ENCODE peak calls at places on chromosome 21, in six cellular contexts. One of them, this sample, is unnamed.

GRCh38 chr21:27298465-27298864 is 331.6 kb upstream of the ADAMTS5 start:
- DNase-seq in activated gamma-delta T cell treated with Interleukin-2 at 50 U/mL for 16 hours: no peak
- DNase-seq in CD8-positive, alpha-beta T cell: no peak
- DNase-seq in prostate gland: no peak
- DNase-seq in stimulated activated CD4-positive, alpha-beta T cell treated with anti-CD3 and anti-CD28 coated beads, Interleukin-15, amount 100 ng/mL, for 1 hour: no peak
- DNase-seq in endothelial cell: no peak
- DNase-seq in this sample: no peak

GRCh38 chr21:39523398-39523797 is 71.6 kb downstream of the SH3BGR start:
- DNase-seq in activated gamma-delta T cell treated with Interleukin-2 at 50 U/mL for 16 hours: no peak
- DNase-seq in CD8-positive, alpha-beta T cell: no peak
- DNase-seq in prostate gland: no peak
- DNase-seq in stimulated activated CD4-positive, alpha-beta T cell treated with anti-CD3 and anti-CD28 coated beads, Interleukin-15, amount 100 ng/mL, for 1 hour: no peak
- DNase-seq in endothelial cell: no peak
- DNase-seq in this sample: no peak

GRCh38 chr21:38439336-38439900 is 58.9 kb downstream of the ERG start:
- DNase-seq in activated gamma-delta T cell treated with Interleukin-2 at 50 U/mL for 16 hours: no peak
- DNase-seq in CD8-positive, alpha-beta T cell: no peak
- DNase-seq in prostate gland: no peak
- DNase-seq in stimulated activated CD4-positive, alpha-beta T cell treated with anti-CD3 and anti-CD28 coated beads, Interleukin-15, amount 100 ng/mL, for 1 hour: no peak
- DNase-seq in endothelial cell: no peak
- DNase-seq in this sample: no peak

GRCh38 chr21:31255036-31255435 is 89.0 kb downstream of the TIAM1 start:
- DNase-seq in activated gamma-delta T cell treated with Interleukin-2 at 50 U/mL for 16 hours: no peak
- DNase-seq in CD8-positive, alpha-beta T cell: no peak
- DNase-seq in prostate gland: no peak
- DNase-seq in stimulated activated CD4-positive, alpha-beta T cell treated with anti-CD3 and anti-CD28 coated beads, Interleukin-15, amount 100 ng/mL, for 1 hour: no peak
- DNase-seq in endothelial cell: no peak
- DNase-seq in this sample: no peak

GRCh38 chr21:42276526-42277154 is 38.6 kb downstream of the TFF3 start:
- DNase-seq in activated gamma-delta T cell treated with Interleukin-2 at 50 U/mL for 16 hours: no peak
- DNase-seq in CD8-positive, alpha-beta T cell: no peak
- DNase-seq in prostate gland: no peak
- DNase-seq in stimulated activated CD4-positive, alpha-beta T cell treated with anti-CD3 and anti-CD28 coated beads, Interleukin-15, amount 100 ng/mL, for 1 hour: no peak
- DNase-seq in endothelial cell: no peak
- DNase-seq in this sample: no peak

GRCh38 chr21:31920275-31920674 is 47.5 kb downstream of the HUNK start:
- DNase-seq in activated gamma-delta T cell treated with Interleukin-2 at 50 U/mL for 16 hours: no peak
- DNase-seq in CD8-positive, alpha-beta T cell: no peak
- DNase-seq in prostate gland: no peak
- DNase-seq in stimulated activated CD4-positive, alpha-beta T cell treated with anti-CD3 and anti-CD28 coated beads, Interleukin-15, amount 100 ng/mL, for 1 hour: no peak
- DNase-seq in endothelial cell: no peak
- DNase-seq in this sample: no peak

GRCh38 chr21:29078884-29079765 is 5.7 kb upstream of the CCT8 start:
- DNase-seq in activated gamma-delta T cell treated with Interleukin-2 at 50 U/mL for 16 hours: peak
- DNase-seq in CD8-positive, alpha-beta T cell: no peak
- DNase-seq in prostate gland: no peak
- DNase-seq in stimulated activated CD4-positive, alpha-beta T cell treated with anti-CD3 and anti-CD28 coated beads, Interleukin-15, amount 100 ng/mL, for 1 hour: no peak
- DNase-seq in endothelial cell: no peak
- DNase-seq in this sample: no peak

GRCh38 chr21:41289431-41289830 is 27.2 kb upstream of the FAM3B start:
- DNase-seq in activated gamma-delta T cell treated with Interleukin-2 at 50 U/mL for 16 hours: no peak
- DNase-seq in CD8-positive, alpha-beta T cell: no peak
- DNase-seq in prostate gland: no peak
- DNase-seq in stimulated activated CD4-positive, alpha-beta T cell treated with anti-CD3 and anti-CD28 coated beads, Interleukin-15, amount 100 ng/mL, for 1 hour: no peak
- DNase-seq in endothelial cell: no peak
- DNase-seq in this sample: no peak

GRCh38 chr21:36306872-36307534 is 13.0 kb upstream of the MORC3 start:
- DNase-seq in activated gamma-delta T cell treated with Interleukin-2 at 50 U/mL for 16 hours: no peak
- DNase-seq in CD8-positive, alpha-beta T cell: no peak
- DNase-seq in prostate gland: no peak
- DNase-seq in stimulated activated CD4-positive, alpha-beta T cell treated with anti-CD3 and anti-CD28 coated beads, Interleukin-15, amount 100 ng/mL, for 1 hour: no peak
- DNase-seq in endothelial cell: no peak
- DNase-seq in this sample: no peak

GRCh38 chr21:45140346-45140940 is 66.1 kb downstream of the ADARB1 start:
- DNase-seq in activated gamma-delta T cell treated with Interleukin-2 at 50 U/mL for 16 hours: peak
- DNase-seq in CD8-positive, alpha-beta T cell: peak
- DNase-seq in prostate gland: peak
- DNase-seq in stimulated activated CD4-positive, alpha-beta T cell treated with anti-CD3 and anti-CD28 coated beads, Interleukin-15, amount 100 ng/mL, for 1 hour: peak
- DNase-seq in endothelial cell: peak
- DNase-seq in this sample: peak

GRCh38 chr21:35048183-35048601 is 910 bp downstream of the RUNX1 start:
- DNase-seq in activated gamma-delta T cell treated with Interleukin-2 at 50 U/mL for 16 hours: no peak
- DNase-seq in CD8-positive, alpha-beta T cell: no peak
- DNase-seq in prostate gland: no peak
- DNase-seq in stimulated activated CD4-positive, alpha-beta T cell treated with anti-CD3 and anti-CD28 coated beads, Interleukin-15, amount 100 ng/mL, for 1 hour: no peak
- DNase-seq in endothelial cell: no peak
- DNase-seq in this sample: no peak

GRCh38 chr21:31781737-31782136 is 49.8 kb upstream of the SCAF4 start:
- DNase-seq in activated gamma-delta T cell treated with Interleukin-2 at 50 U/mL for 16 hours: no peak
- DNase-seq in CD8-positive, alpha-beta T cell: no peak
- DNase-seq in prostate gland: peak
- DNase-seq in stimulated activated CD4-positive, alpha-beta T cell treated with anti-CD3 and anti-CD28 coated beads, Interleukin-15, amount 100 ng/mL, for 1 hour: no peak
- DNase-seq in endothelial cell: no peak
- DNase-seq in this sample: no peak

GRCh38 chr21:33207471-33208149 is 22.1 kb upstream of the IFNAR2 start:
- DNase-seq in activated gamma-delta T cell treated with Interleukin-2 at 50 U/mL for 16 hours: no peak
- DNase-seq in CD8-positive, alpha-beta T cell: no peak
- DNase-seq in prostate gland: no peak
- DNase-seq in stimulated activated CD4-positive, alpha-beta T cell treated with anti-CD3 and anti-CD28 coated beads, Interleukin-15, amount 100 ng/mL, for 1 hour: no peak
- DNase-seq in endothelial cell: no peak
- DNase-seq in this sample: no peak

GRCh38 chr21:43355925-43356289 is 71.0 kb downstream of the SIK1 start:
- DNase-seq in activated gamma-delta T cell treated with Interleukin-2 at 50 U/mL for 16 hours: no peak
- DNase-seq in CD8-positive, alpha-beta T cell: no peak
- DNase-seq in prostate gland: no peak
- DNase-seq in stimulated activated CD4-positive, alpha-beta T cell treated with anti-CD3 and anti-CD28 coated beads, Interleukin-15, amount 100 ng/mL, for 1 hour: no peak
- DNase-seq in endothelial cell: no peak
- DNase-seq in this sample: no peak

GRCh38 chr21:43917515-43918384 is 52.7 kb downstream of the AGPAT3 start:
- DNase-seq in activated gamma-delta T cell treated with Interleukin-2 at 50 U/mL for 16 hours: peak
- DNase-seq in CD8-positive, alpha-beta T cell: no peak
- DNase-seq in prostate gland: no peak
- DNase-seq in stimulated activated CD4-positive, alpha-beta T cell treated with anti-CD3 and anti-CD28 coated beads, Interleukin-15, amount 100 ng/mL, for 1 hour: no peak
- DNase-seq in endothelial cell: no peak
- DNase-seq in this sample: no peak

GRCh38 chr21:45525910-45526306 is 16.3 kb downstream of the SLC19A1 start:
- DNase-seq in activated gamma-delta T cell treated with Interleukin-2 at 50 U/mL for 16 hours: no peak
- DNase-seq in CD8-positive, alpha-beta T cell: no peak
- DNase-seq in prostate gland: no peak
- DNase-seq in stimulated activated CD4-positive, alpha-beta T cell treated with anti-CD3 and anti-CD28 coated beads, Interleukin-15, amount 100 ng/mL, for 1 hour: no peak
- DNase-seq in endothelial cell: no peak
- DNase-seq in this sample: no peak

This sample was measured in HuH-7.5.